ENCODE peak calls at places on chromosome 1, in five cellular contexts. One of them, this sample, is unnamed.

GRCh38 chr1:53636621-53637171 is 102.3 kb downstream of the GLIS1 start:
- DNase-seq in GM23338: no peak
- DNase-seq in type B pancreatic cell: peak; percentile 63
- DNase-seq in progenitor cell of endocrine pancreas: no peak
- DNase-seq in B cell: no peak
- DNase-seq in this sample: no peak

GRCh38 chr1:197076585-197076984 is 9.5 kb upstream of the F13B start:
- DNase-seq in GM23338: no peak
- DNase-seq in progenitor cell of endocrine pancreas: no peak
- DNase-seq in type B pancreatic cell: no peak
- DNase-seq in B cell: no peak
- DNase-seq in this sample: no peak

GRCh38 chr1:158506369-158506987 is 34.5 kb downstream of the OR10R2 start:
- DNase-seq in GM23338: peak; percentile 86
- DNase-seq in type B pancreatic cell: no peak
- DNase-seq in B cell: peak; percentile 55
- DNase-seq in progenitor cell of endocrine pancreas: peak; percentile 17
- DNase-seq in this sample: peak; percentile 11

GRCh38 chr1:34165422-34165921 is 442 bp upstream of the CSMD2 start:
- DNase-seq in type B pancreatic cell: no peak
- DNase-seq in GM23338: peak; percentile 71
- DNase-seq in progenitor cell of endocrine pancreas: no peak
- DNase-seq in B cell: no peak
- DNase-seq in this sample: no peak

GRCh38 chr1:156673387-156674121 is 3.7 kb downstream of the NES start:
- DNase-seq in progenitor cell of endocrine pancreas: no peak
- DNase-seq in B cell: no peak
- DNase-seq in type B pancreatic cell: no peak
- DNase-seq in GM23338: peak; percentile 99
- DNase-seq in this sample: no peak

GRCh38 chr1:61389926-61390845 is 307.8 kb downstream of the NFIA start:
- DNase-seq in B cell: no peak
- DNase-seq in GM23338: no peak
- DNase-seq in type B pancreatic cell: no peak
- DNase-seq in progenitor cell of endocrine pancreas: no peak
- DNase-seq in this sample: no peak

GRCh38 chr1:235075121-235075954 is 53.3 kb downstream of the TOMM20 start:
- DNase-seq in progenitor cell of endocrine pancreas: no peak
- DNase-seq in GM23338: no peak
- DNase-seq in type B pancreatic cell: no peak
- DNase-seq in B cell: peak; percentile 66
- DNase-seq in this sample: peak; percentile 75

GRCh38 chr1:202624781-202625108 is 85.5 kb downstream of the SYT2 start:
- DNase-seq in B cell: no peak
- DNase-seq in GM23338: no peak
- DNase-seq in progenitor cell of endocrine pancreas: no peak
- DNase-seq in type B pancreatic cell: no peak
- DNase-seq in this sample: peak; percentile 50

GRCh38 chr1:46653405-46653853 is 14.7 kb downstream of the ATPAF1 start:
- DNase-seq in B cell: no peak
- DNase-seq in type B pancreatic cell: no peak
- DNase-seq in GM23338: no peak
- DNase-seq in progenitor cell of endocrine pancreas: no peak
- DNase-seq in this sample: no peak

GRCh38 chr1:89620664-89621063 is 12.3 kb upstream of the LRRC8C start:
- DNase-seq in progenitor cell of endocrine pancreas: no peak
- DNase-seq in B cell: no peak
- DNase-seq in type B pancreatic cell: no peak
- DNase-seq in GM23338: no peak
- DNase-seq in this sample: no peak

GRCh38 chr1:89611721-89612120 is 21.2 kb upstream of the LRRC8C start:
- DNase-seq in GM23338: no peak
- DNase-seq in progenitor cell of endocrine pancreas: no peak
- DNase-seq in B cell: no peak
- DNase-seq in type B pancreatic cell: no peak
- DNase-seq in this sample: peak; percentile 84

GRCh38 chr1:89613928-89614327 is 19.0 kb upstream of the LRRC8C start:
- DNase-seq in GM23338: no peak
- DNase-seq in B cell: no peak
- DNase-seq in progenitor cell of endocrine pancreas: no peak
- DNase-seq in type B pancreatic cell: no peak
- DNase-seq in this sample: no peak

GRCh38 chr1:89616844-89617627 is 15.9 kb upstream of the LRRC8C start:
- DNase-seq in B cell: no peak
- DNase-seq in progenitor cell of endocrine pancreas: no peak
- DNase-seq in type B pancreatic cell: no peak
- DNase-seq in GM23338: no peak
- DNase-seq in this sample: no peak

GRCh38 chr1:89615676-89616598 is 17.0 kb upstream of the LRRC8C start:
- DNase-seq in type B pancreatic cell: no peak
- DNase-seq in B cell: peak; percentile 54
- DNase-seq in progenitor cell of endocrine pancreas: no peak
- DNase-seq in GM23338: peak; percentile 58
- DNase-seq in this sample: no peak
- TF ChIP-seq CTCF in type B pancreatic cell: peak; percentile 59
- TF ChIP-seq CTCF in B cell: peak; percentile 51
- TF ChIP-seq CTCF in progenitor cell of endocrine pancreas: peak; percentile 47
- TF ChIP-seq CTCF in GM23338: peak; percentile 60
- TF ChIP-seq CTCF in this sample: peak; percentile 39

GRCh38 chr1:188719735-188720134 is 1757.9 kb downstream of the BRINP3 start:
- DNase-seq in B cell: no peak
- DNase-seq in GM23338: no peak
- DNase-seq in type B pancreatic cell: no peak
- DNase-seq in progenitor cell of endocrine pancreas: no peak
- DNase-seq in this sample: no peak

DNA sequence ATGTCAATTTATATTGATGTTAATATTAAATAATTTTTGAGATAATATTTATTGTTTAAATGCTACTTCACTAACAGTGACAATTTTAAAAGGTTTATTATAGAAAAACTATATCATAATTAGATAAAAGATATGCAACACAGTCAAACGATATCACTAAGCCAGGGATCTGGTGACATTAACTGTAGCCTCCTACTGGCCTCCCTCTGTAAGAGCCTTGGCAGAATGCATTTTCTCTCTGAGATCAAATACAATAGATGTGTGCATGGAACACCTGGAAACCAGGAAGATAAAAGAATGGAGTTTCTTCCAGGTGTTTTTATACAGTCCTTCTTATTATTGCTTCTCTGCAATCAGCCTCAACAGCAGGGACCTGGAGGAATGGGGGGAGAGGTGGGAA is 1762.1 kb downstream of the BRINP3 start:
- DNase-seq in GM23338: peak; percentile 54
- DNase-seq in progenitor cell of endocrine pancreas: no peak
- DNase-seq in B cell: no peak
- DNase-seq in type B pancreatic cell: no peak
- DNase-seq in this sample: no peak
- TF ChIP-seq CTCF in GM23338: peak; percentile 44
- TF ChIP-seq CTCF in progenitor cell of endocrine pancreas: peak; percentile 55
- TF ChIP-seq CTCF in B cell: no peak
- TF ChIP-seq CTCF in type B pancreatic cell: peak; percentile 58
- TF ChIP-seq CTCF in this sample: no peak

GRCh38 chr1:13759072-13759471 is 59.1 kb downstream of the PRDM2 start:
- DNase-seq in type B pancreatic cell: no peak
- DNase-seq in B cell: no peak
- DNase-seq in progenitor cell of endocrine pancreas: no peak
- DNase-seq in GM23338: peak; percentile 54
- DNase-seq in this sample: no peak
- TF ChIP-seq CTCF in type B pancreatic cell: peak; percentile 36
- TF ChIP-seq CTCF in B cell: no peak
- TF ChIP-seq CTCF in progenitor cell of endocrine pancreas: peak; percentile 44
- TF ChIP-seq CTCF in GM23338: no peak
- TF ChIP-seq CTCF in this sample: no peak

GRCh38 chr1:172582889-172583288 is 49.9 kb downstream of the SUCO start:
- DNase-seq in GM23338: no peak
- DNase-seq in type B pancreatic cell: no peak
- DNase-seq in B cell: no peak
- DNase-seq in progenitor cell of endocrine pancreas: no peak
- DNase-seq in this sample: no peak
- TF ChIP-seq CTCF in GM23338: no peak
- TF ChIP-seq CTCF in type B pancreatic cell: no peak
- TF ChIP-seq CTCF in B cell: no peak
- TF ChIP-seq CTCF in progenitor cell of endocrine pancreas: no peak
- TF ChIP-seq CTCF in this sample: no peak

GRCh38 chr1:206880310-206880709 is 14.9 kb downstream of the IL20 start:
- DNase-seq in progenitor cell of endocrine pancreas: no peak
- DNase-seq in GM23338: no peak
- DNase-seq in type B pancreatic cell: no peak
- DNase-seq in B cell: no peak
- DNase-seq in this sample: no peak

GRCh38 chr1:206883160-206883559 is 14.1 kb upstream of the IL24 start:
- DNase-seq in type B pancreatic cell: no peak
- DNase-seq in GM23338: no peak
- DNase-seq in B cell: no peak
- DNase-seq in progenitor cell of endocrine pancreas: no peak
- DNase-seq in this sample: no peak

GRCh38 chr1:206885341-206886060 is 11.7 kb upstream of the IL24 start:
- DNase-seq in progenitor cell of endocrine pancreas: no peak
- DNase-seq in B cell: no peak
- DNase-seq in type B pancreatic cell: no peak
- DNase-seq in GM23338: no peak
- DNase-seq in this sample: no peak

GRCh38 chr1:206883876-206884275 is 13.4 kb upstream of the IL24 start:
- DNase-seq in B cell: no peak
- DNase-seq in progenitor cell of endocrine pancreas: no peak
- DNase-seq in GM23338: no peak
- DNase-seq in type B pancreatic cell: no peak
- DNase-seq in this sample: no peak

DNA sequence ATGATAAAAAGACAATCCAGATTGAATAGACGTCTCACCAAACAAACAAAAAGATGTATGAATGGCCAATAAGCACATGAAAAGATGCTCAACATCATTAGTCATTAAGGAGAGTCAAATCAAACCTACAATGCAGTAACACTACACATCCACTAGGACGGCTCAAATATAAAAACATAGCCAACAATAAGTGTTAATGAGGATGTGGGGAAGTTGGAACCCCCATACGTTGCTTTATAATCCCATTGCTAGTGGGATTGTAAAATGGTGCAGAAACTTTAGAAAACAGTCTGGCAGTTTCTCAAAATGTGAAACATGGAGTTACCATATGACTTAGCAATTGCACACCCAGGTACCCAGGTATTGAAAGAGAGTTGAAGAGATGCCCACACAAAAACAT is 14.7 kb upstream of the IL24 start:
- DNase-seq in B cell: no peak
- DNase-seq in GM23338: peak; percentile 15
- DNase-seq in type B pancreatic cell: no peak
- DNase-seq in progenitor cell of endocrine pancreas: no peak
- DNase-seq in this sample: no peak
- TF ChIP-seq CTCF in B cell: no peak
- TF ChIP-seq CTCF in GM23338: no peak
- TF ChIP-seq CTCF in type B pancreatic cell: peak; percentile 59
- TF ChIP-seq CTCF in progenitor cell of endocrine pancreas: peak; percentile 21
- TF ChIP-seq CTCF in this sample: no peak

DNA sequence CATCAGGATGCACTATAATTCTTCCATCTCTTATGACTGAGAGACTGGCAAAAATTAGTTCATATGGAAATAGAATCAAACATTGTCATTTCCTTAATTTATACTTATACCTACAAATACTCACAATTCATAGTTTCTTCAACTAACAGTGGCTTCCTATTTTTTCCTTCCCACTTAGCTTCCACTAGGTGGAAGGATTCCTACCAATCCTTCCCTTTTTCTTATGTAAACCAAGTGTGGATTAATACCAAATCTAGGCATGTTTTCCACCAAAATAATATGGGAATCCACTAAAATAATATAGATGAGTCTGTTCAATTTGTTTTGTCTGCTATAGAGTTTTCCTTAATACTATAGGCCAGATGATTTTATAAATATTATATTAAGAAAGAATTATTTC is 1537.1 kb downstream of the PLA2G4A start:
- DNase-seq in GM23338: peak; percentile 24
- DNase-seq in type B pancreatic cell: no peak
- DNase-seq in progenitor cell of endocrine pancreas: no peak
- DNase-seq in B cell: no peak
- DNase-seq in this sample: no peak
- TF ChIP-seq CTCF in GM23338: no peak
- TF ChIP-seq CTCF in type B pancreatic cell: peak; percentile 49
- TF ChIP-seq CTCF in progenitor cell of endocrine pancreas: peak; percentile 10
- TF ChIP-seq CTCF in B cell: no peak
- TF ChIP-seq CTCF in this sample: no peak

GRCh38 chr1:79042117-79042516 is 35.6 kb upstream of the ADGRL4 start:
- DNase-seq in type B pancreatic cell: no peak
- DNase-seq in B cell: no peak
- DNase-seq in progenitor cell of endocrine pancreas: no peak
- DNase-seq in GM23338: no peak
- DNase-seq in this sample: peak; percentile 15

GRCh38 chr1:79043506-79043905 is 37.0 kb upstream of the ADGRL4 start:
- DNase-seq in GM23338: peak; percentile 14
- DNase-seq in progenitor cell of endocrine pancreas: no peak
- DNase-seq in type B pancreatic cell: no peak
- DNase-seq in B cell: no peak
- DNase-seq in this sample: no peak

GRCh38 chr1:79042539-79042938 is 36.0 kb upstream of the ADGRL4 start:
- DNase-seq in progenitor cell of endocrine pancreas: no peak
- DNase-seq in type B pancreatic cell: no peak
- DNase-seq in GM23338: no peak
- DNase-seq in B cell: no peak
- DNase-seq in this sample: no peak

GRCh38 chr1:79041666-79042065 is 35.1 kb upstream of the ADGRL4 start:
- DNase-seq in B cell: no peak
- DNase-seq in type B pancreatic cell: no peak
- DNase-seq in GM23338: no peak
- DNase-seq in progenitor cell of endocrine pancreas: no peak
- DNase-seq in this sample: no peak

DNA sequence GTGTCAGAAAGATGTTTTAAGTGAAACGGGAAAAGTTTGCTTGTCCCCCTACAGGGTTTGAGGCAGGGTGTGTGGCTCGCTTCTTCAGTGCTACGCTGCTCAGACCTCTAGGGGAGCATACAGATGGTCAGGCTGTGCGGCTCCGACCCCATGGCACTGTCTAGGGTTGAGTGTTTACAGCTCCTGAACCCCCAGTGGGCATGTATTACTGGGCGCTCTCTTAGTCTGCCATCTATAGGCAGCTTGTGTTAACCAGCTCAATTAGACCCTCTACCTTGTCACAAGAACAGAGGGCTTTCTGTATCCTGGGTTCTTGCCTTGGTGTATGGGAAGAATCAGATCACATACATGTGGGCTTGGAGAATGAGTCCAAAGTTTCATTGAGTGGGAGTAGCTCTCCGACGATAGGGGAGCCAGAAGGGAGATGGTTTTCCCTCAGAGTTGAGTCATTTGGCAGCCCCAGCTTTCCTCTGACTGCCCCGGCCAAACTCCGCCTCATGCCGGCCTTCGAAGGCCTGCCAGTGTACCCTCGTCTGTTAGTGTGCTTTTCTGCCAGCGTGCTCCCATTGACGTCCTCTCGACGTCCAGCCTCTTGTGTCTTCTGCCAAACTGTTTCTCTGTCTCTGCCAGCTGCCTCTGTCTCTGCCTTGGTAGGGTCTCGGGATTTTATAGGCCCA is 38.6 kb upstream of the ADGRL4 start:
- DNase-seq in B cell: no peak
- DNase-seq in type B pancreatic cell: no peak
- DNase-seq in GM23338: peak; percentile 65
- DNase-seq in progenitor cell of endocrine pancreas: no peak
- DNase-seq in this sample: no peak
- TF ChIP-seq CTCF in B cell: no peak
- TF ChIP-seq CTCF in type B pancreatic cell: peak; percentile 43
- TF ChIP-seq CTCF in GM23338: peak; percentile 69
- TF ChIP-seq CTCF in progenitor cell of endocrine pancreas: no peak
- TF ChIP-seq CTCF in this sample: peak; percentile 18

GRCh38 chr1:164240081-164240480 is 318.9 kb upstream of the PBX1 start:
- DNase-seq in GM23338: peak; percentile 57
- DNase-seq in type B pancreatic cell: no peak
- DNase-seq in progenitor cell of endocrine pancreas: no peak
- DNase-seq in B cell: no peak
- DNase-seq in this sample: no peak
- TF ChIP-seq CTCF in GM23338: peak; percentile 80
- TF ChIP-seq CTCF in type B pancreatic cell: no peak
- TF ChIP-seq CTCF in progenitor cell of endocrine pancreas: peak; percentile 44
- TF ChIP-seq CTCF in B cell: no peak
- TF ChIP-seq CTCF in this sample: no peak

This sample was measured in GM13977.